ENCODE peak calls at places on chromosomes 2 and 18, in four cellular contexts. One of them, this sample, is unnamed.

GRCh38 chr2:28951910-28952805 is 28.9 kb upstream of the TOGARAM2 start:
- DNase-seq in AG04449: no peak
- DNase-seq in dorsolateral prefrontal cortex: no peak
- DNase-seq in kidney epithelial cell: no peak
- DNase-seq in this sample: no peak

GRCh38 chr2:112958428-112959108 is 19.2 kb upstream of the IL36G start:
- DNase-seq in AG04449: no peak
- DNase-seq in dorsolateral prefrontal cortex: no peak
- DNase-seq in kidney epithelial cell: no peak
- DNase-seq in this sample: no peak

GRCh38 chr2:179751184-179751809 is 110.1 kb downstream of the ZNF385B start:
- DNase-seq in AG04449: no peak
- DNase-seq in dorsolateral prefrontal cortex: no peak
- DNase-seq in kidney epithelial cell: no peak
- DNase-seq in this sample: no peak

GRCh38 chr2:207897541-207898353 is 127.6 kb downstream of the PLEKHM3 start:
- DNase-seq in AG04449: no peak
- DNase-seq in dorsolateral prefrontal cortex: no peak
- DNase-seq in kidney epithelial cell: no peak
- DNase-seq in this sample: no peak

GRCh38 chr2:231563378-231563961 is 29.2 kb upstream of the TEX44 start:
- DNase-seq in AG04449: no peak
- DNase-seq in dorsolateral prefrontal cortex: peak
- DNase-seq in kidney epithelial cell: no peak
- DNase-seq in this sample: no peak

GRCh38 chr2:64606495-64607363 is 47.0 kb downstream of the SERTAD2 start:
- DNase-seq in AG04449: no peak
- DNase-seq in dorsolateral prefrontal cortex: peak
- DNase-seq in kidney epithelial cell: peak
- DNase-seq in this sample: peak

GRCh38 chr2:173792166-173792565 is 173.0 kb downstream of the SP3 start:
- DNase-seq in AG04449: no peak
- DNase-seq in dorsolateral prefrontal cortex: no peak
- DNase-seq in kidney epithelial cell: no peak
- DNase-seq in this sample: no peak

GRCh38 chr2:130819226-130819914 is 17.3 kb upstream of the ARHGEF4 start:
- DNase-seq in AG04449: no peak
- DNase-seq in dorsolateral prefrontal cortex: peak
- DNase-seq in kidney epithelial cell: no peak
- DNase-seq in this sample: no peak

GRCh38 chr2:201396595-201396994 is 39.5 kb upstream of the FLACC1 start:
- DNase-seq in AG04449: no peak
- DNase-seq in dorsolateral prefrontal cortex: no peak
- DNase-seq in kidney epithelial cell: no peak
- DNase-seq in this sample: no peak

GRCh38 chr2:36423172-36423571 is 67.6 kb downstream of the CRIM1 start:
- DNase-seq in AG04449: no peak
- DNase-seq in dorsolateral prefrontal cortex: no peak
- DNase-seq in kidney epithelial cell: no peak
- DNase-seq in this sample: no peak

GRCh38 chr2:241949736-241950412 is 80.3 kb downstream of the RTP5 start:
- DNase-seq in AG04449: no peak
- DNase-seq in dorsolateral prefrontal cortex: no peak
- DNase-seq in kidney epithelial cell: no peak
- DNase-seq in this sample: no peak

GRCh38 chr2:207257291-207258190 is 91.8 kb upstream of the KLF7 start:
- DNase-seq in AG04449: no peak
- DNase-seq in dorsolateral prefrontal cortex: no peak
- DNase-seq in kidney epithelial cell: no peak
- DNase-seq in this sample: no peak

GRCh38 chr2:142037744-142038143 is 93.1 kb downstream of the LRP1B start:
- DNase-seq in AG04449: no peak
- DNase-seq in dorsolateral prefrontal cortex: no peak
- DNase-seq in kidney epithelial cell: no peak
- DNase-seq in this sample: no peak

GRCh38 chr18:25454270-25454659 is 102.3 kb upstream of the ZNF521 start:
- DNase-seq in AG04449: no peak
- DNase-seq in dorsolateral prefrontal cortex: no peak
- DNase-seq in kidney epithelial cell: no peak
- DNase-seq in this sample: no peak

GRCh38 chr2:227939271-227940027 is 68.0 kb downstream of the DAW1 start:
- DNase-seq in AG04449: no peak
- DNase-seq in dorsolateral prefrontal cortex: peak
- DNase-seq in kidney epithelial cell: no peak
- DNase-seq in this sample: peak
- TF ChIP-seq CTCF in AG04449: peak
- TF ChIP-seq CTCF in dorsolateral prefrontal cortex: peak
- TF ChIP-seq CTCF in kidney epithelial cell: peak
- TF ChIP-seq CTCF in this sample: peak

GRCh38 chr2:7089284-7089683 is 172.1 kb downstream of the RNF144A start:
- DNase-seq in AG04449: no peak
- DNase-seq in dorsolateral prefrontal cortex: no peak
- DNase-seq in kidney epithelial cell: no peak
- DNase-seq in this sample: no peak

GRCh38 chr2:7084601-7085000 is 167.4 kb downstream of the RNF144A start:
- DNase-seq in AG04449: no peak
- DNase-seq in dorsolateral prefrontal cortex: no peak
- DNase-seq in kidney epithelial cell: no peak
- DNase-seq in this sample: no peak

GRCh38 chr2:7083580-7084509 is 166.6 kb downstream of the RNF144A start:
- DNase-seq in AG04449: no peak
- DNase-seq in dorsolateral prefrontal cortex: no peak
- DNase-seq in kidney epithelial cell: no peak
- DNase-seq in this sample: no peak
- H3K4me3 ChIP-seq in AG04449: no peak
- H3K4me3 ChIP-seq in dorsolateral prefrontal cortex: no peak
- H3K4me3 ChIP-seq in kidney epithelial cell: no peak
- H3K4me3 ChIP-seq in this sample: no peak

GRCh38 chr2:198106621-198107020 is 302.2 kb downstream of the PLCL1 start:
- DNase-seq in AG04449: no peak
- DNase-seq in dorsolateral prefrontal cortex: no peak
- DNase-seq in kidney epithelial cell: no peak
- DNase-seq in this sample: no peak
- TF ChIP-seq CTCF in AG04449: no peak
- TF ChIP-seq CTCF in dorsolateral prefrontal cortex: no peak
- TF ChIP-seq CTCF in kidney epithelial cell: no peak
- TF ChIP-seq CTCF in this sample: no peak

GRCh38 chr18:58447342-58448190 is 181.3 kb downstream of the ALPK2 start:
- DNase-seq in AG04449: no peak
- DNase-seq in dorsolateral prefrontal cortex: no peak
- DNase-seq in kidney epithelial cell: no peak
- DNase-seq in this sample: no peak
- H3K4me3 ChIP-seq in AG04449: no peak
- H3K4me3 ChIP-seq in dorsolateral prefrontal cortex: no peak
- H3K4me3 ChIP-seq in kidney epithelial cell: no peak
- H3K4me3 ChIP-seq in this sample: no peak

GRCh38 chr18:3455090-3455640 is 5.2 kb downstream of the TGIF1 start:
- DNase-seq in AG04449: no peak
- DNase-seq in dorsolateral prefrontal cortex: no peak
- DNase-seq in kidney epithelial cell: no peak
- DNase-seq in this sample: no peak
- TF ChIP-seq CTCF in AG04449: no peak
- TF ChIP-seq CTCF in dorsolateral prefrontal cortex: no peak
- TF ChIP-seq CTCF in kidney epithelial cell: no peak
- TF ChIP-seq CTCF in this sample: no peak

GRCh38 chr2:18425186-18425585 is 135.3 kb downstream of the RDH14 start:
- DNase-seq in AG04449: no peak
- DNase-seq in dorsolateral prefrontal cortex: no peak
- DNase-seq in kidney epithelial cell: no peak
- DNase-seq in this sample: no peak

GRCh38 chr2:18423636-18424035 is 136.8 kb downstream of the RDH14 start:
- DNase-seq in AG04449: no peak
- DNase-seq in dorsolateral prefrontal cortex: no peak
- DNase-seq in kidney epithelial cell: no peak
- DNase-seq in this sample: no peak

GRCh38 chr2:18428516-18428915 is 131.9 kb downstream of the RDH14 start:
- DNase-seq in AG04449: no peak
- DNase-seq in dorsolateral prefrontal cortex: no peak
- DNase-seq in kidney epithelial cell: no peak
- DNase-seq in this sample: no peak

GRCh38 chr2:18422416-18423165 is 137.9 kb downstream of the RDH14 start:
- DNase-seq in AG04449: no peak
- DNase-seq in dorsolateral prefrontal cortex: no peak
- DNase-seq in kidney epithelial cell: no peak
- DNase-seq in this sample: no peak

DNA sequence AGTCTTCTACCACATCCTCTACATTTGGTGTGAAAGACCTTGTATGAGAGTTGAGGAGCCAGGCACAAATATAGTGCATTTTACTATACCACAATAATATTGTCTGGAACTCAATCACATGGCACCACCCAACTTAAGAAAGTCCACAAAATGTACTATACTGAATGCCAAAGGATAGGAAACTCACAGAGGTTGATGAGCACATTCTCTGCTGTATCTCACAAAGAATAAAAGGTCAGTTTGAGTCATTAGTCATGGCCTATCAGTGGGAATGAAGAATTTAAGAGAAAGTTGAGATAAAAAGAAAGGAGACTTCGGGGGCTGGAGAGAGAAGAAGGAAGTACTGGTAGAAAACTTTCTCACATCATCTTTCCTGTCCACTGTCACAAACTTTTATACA is 134.3 kb downstream of the RDH14 start:
- DNase-seq in AG04449: no peak
- DNase-seq in dorsolateral prefrontal cortex: no peak
- DNase-seq in kidney epithelial cell: no peak
- DNase-seq in this sample: no peak
- H3K4me3 ChIP-seq in AG04449: no peak
- H3K4me3 ChIP-seq in dorsolateral prefrontal cortex: no peak
- H3K4me3 ChIP-seq in kidney epithelial cell: no peak
- H3K4me3 ChIP-seq in this sample: no peak

DNA sequence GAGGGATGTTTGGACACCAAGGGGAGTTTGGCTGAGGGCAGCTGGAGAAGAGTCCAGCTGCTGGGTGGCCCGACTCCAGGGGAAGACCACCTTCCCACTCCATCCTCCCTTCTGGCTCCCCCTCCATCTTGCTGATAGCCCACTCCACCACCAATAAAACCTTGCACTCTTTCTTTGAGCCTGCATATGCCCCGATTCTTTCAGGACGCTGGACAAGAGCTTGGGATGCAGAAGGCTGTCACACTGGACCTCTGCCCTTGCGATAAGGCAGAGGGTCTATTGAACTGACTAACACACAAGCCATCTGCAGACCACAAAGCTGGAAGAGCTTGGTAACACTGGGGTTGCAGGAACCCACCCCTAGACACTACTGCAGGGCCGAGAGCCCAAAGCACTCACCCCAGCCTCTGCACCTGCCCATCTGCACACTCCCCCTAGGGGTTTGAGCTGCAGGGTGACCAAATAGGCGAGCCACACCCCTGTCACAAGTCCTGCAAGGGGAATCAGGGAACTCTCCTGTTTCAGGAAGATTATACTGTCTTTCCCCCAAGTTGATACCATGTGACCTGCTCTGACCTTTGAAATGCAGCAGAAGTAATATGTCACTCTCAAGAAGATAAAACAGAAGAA is 70.5 kb downstream of the SMAD4 start:
- DNase-seq in AG04449: no peak
- DNase-seq in dorsolateral prefrontal cortex: no peak
- DNase-seq in kidney epithelial cell: no peak
- DNase-seq in this sample: no peak
- TF ChIP-seq CTCF in AG04449: no peak
- TF ChIP-seq CTCF in dorsolateral prefrontal cortex: no peak
- TF ChIP-seq CTCF in kidney epithelial cell: no peak
- TF ChIP-seq CTCF in this sample: no peak

DNA sequence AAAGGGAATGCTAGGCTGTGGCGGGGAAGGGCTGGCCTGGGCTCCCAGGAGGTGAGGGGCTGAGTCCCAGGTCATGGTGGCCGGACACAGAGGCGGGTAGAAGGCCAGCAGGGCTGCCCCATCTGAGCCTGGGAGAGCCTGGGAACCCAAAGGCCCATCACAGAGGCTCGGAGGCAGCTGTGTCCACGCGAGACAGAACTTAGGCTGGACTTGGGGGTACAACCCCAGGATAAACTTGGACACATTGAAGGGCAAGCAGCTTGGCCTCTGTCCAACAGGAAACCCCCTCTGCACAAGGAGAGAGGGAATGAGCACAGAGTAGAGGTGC is 95.9 kb downstream of the ZFP36L2 start:
- DNase-seq in AG04449: no peak
- DNase-seq in dorsolateral prefrontal cortex: no peak
- DNase-seq in kidney epithelial cell: no peak
- DNase-seq in this sample: no peak
- H3K4me3 ChIP-seq in AG04449: no peak
- H3K4me3 ChIP-seq in dorsolateral prefrontal cortex: no peak
- H3K4me3 ChIP-seq in kidney epithelial cell: no peak
- H3K4me3 ChIP-seq in this sample: no peak

DNA sequence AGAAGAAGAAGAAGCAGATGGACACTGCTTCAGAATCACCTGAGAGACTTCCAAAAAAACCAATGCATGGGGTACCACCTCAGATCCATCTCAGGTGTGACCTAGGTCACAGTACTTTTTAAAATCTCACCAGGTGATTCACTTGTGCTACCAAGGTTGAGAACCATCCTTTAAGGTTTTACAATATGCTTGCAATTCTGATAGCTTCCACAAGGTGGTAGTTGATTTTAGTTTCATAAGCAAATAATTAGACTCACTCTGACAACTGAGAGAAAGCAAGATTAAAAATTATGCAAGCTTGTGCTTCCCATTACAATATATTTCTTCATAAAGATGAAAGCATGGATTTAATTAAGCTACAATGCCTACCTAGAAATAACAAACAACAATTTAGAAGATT is 355.1 kb downstream of the EN1 start:
- DNase-seq in AG04449: no peak
- DNase-seq in dorsolateral prefrontal cortex: no peak
- DNase-seq in kidney epithelial cell: no peak
- DNase-seq in this sample: no peak
- TF ChIP-seq CTCF in AG04449: no peak
- TF ChIP-seq CTCF in dorsolateral prefrontal cortex: no peak
- TF ChIP-seq CTCF in kidney epithelial cell: peak
- TF ChIP-seq CTCF in this sample: peak

GRCh38 chr2:169822785-169823392 is 1.8 kb downstream of the METTL5 start:
- DNase-seq in AG04449: no peak
- DNase-seq in dorsolateral prefrontal cortex: no peak
- DNase-seq in kidney epithelial cell: no peak
- DNase-seq in this sample: no peak
- H3K4me3 ChIP-seq in AG04449: no peak
- H3K4me3 ChIP-seq in dorsolateral prefrontal cortex: peak
- H3K4me3 ChIP-seq in kidney epithelial cell: no peak
- H3K4me3 ChIP-seq in this sample: no peak